ENCODE peak calls at places on chromosome 9, in nine cellular contexts. V is lower leg skin, E is DND-41, P is brain microvascular endothelial cell, I is HL-60, L is Peyer's patch, T is esophagus muscularis mucosa, J is epithelial cell of esophagus, O is astrocyte of the spinal cord. M is an unnamed sample.

GRCh38 chr9:81377921-81378320 is 311.4 kb downstream of the TLE1 start:
- DNase-seq in J (no peak), L (no peak), E (no peak), O (peak), I (no peak), V (no peak), P (no peak), T (peak), M (no peak)

GRCh38 chr9:68426755-68427154 is 70.3 kb downstream of the PGM5 start:
- DNase-seq in O (no peak), T (no peak), L (no peak), I (no peak), P (no peak), V (no peak), J (no peak), E (no peak), M (no peak)

GRCh38 chr9:70405808-70406445 is 8.5 kb downstream of the KLF9 start:
- DNase-seq in P (no peak), V (peak), E (no peak), O (no peak), L (peak), T (no peak), J (no peak), I (no peak), M (no peak)

GRCh38 chr9:14258156-14258555 is 55.8 kb downstream of the NFIB start:
- DNase-seq in L (no peak), O (no peak), P (no peak), E (no peak), I (no peak), V (no peak), T (no peak), J (no peak), M (no peak)

GRCh38 chr9:129309906-129310305 is 131.8 kb upstream of the IER5L start:
- DNase-seq in E (no peak), I (no peak), T (no peak), O (no peak), J (no peak), V (peak), P (no peak), L (peak), M (no peak)

GRCh38 chr9:129628709-129629108 is 2.7 kb downstream of the NTMT1 start:
- DNase-seq in I (no peak), O (no peak), J (no peak), V (no peak), P (no peak), L (no peak), T (no peak), E (no peak), M (no peak)

GRCh38 chr9:16884373-16884772 is 13.9 kb upstream of the BNC2 start:
- DNase-seq in J (no peak), E (no peak), V (no peak), I (peak), T (no peak), P (no peak), L (no peak), O (no peak), M (no peak)

GRCh38 chr9:127199001-127199791 is 65.4 kb upstream of the GARNL3 start:
- DNase-seq in E (peak), T (peak), J (peak), O (peak), V (peak), I (peak), L (peak), P (peak), M (peak)

GRCh38 chr9:35904338-35904737 is 1.7 kb upstream of the HRCT1 start:
- DNase-seq in E (no peak), P (no peak), V (no peak), O (no peak), I (no peak), T (no peak), J (no peak), L (no peak), M (no peak)

GRCh38 chr9:124441291-124441690 is 9.0 kb upstream of the ADGRD2 start:
- DNase-seq in O (no peak), J (no peak), V (no peak), I (no peak), E (no peak), P (no peak), T (no peak), L (no peak), M (no peak)

GRCh38 chr9:81122749-81123148 is 566.6 kb downstream of the TLE1 start:
- DNase-seq in O (no peak), T (peak), P (no peak), E (no peak), V (no peak), J (no peak), I (no peak), L (no peak), M (no peak)

GRCh38 chr9:68619056-68619455 is 78.4 kb upstream of the TMEM252 start:
- DNase-seq in V (no peak), O (no peak), P (no peak), J (no peak), L (no peak), E (no peak), I (no peak), T (no peak), M (no peak)

GRCh38 chr9:1320041-1320440 is 269.9 kb downstream of the DMRT2 start:
- DNase-seq in J (no peak), E (no peak), L (no peak), V (no peak), I (no peak), T (no peak), O (no peak), P (no peak), M (no peak)

GRCh38 chr9:107378031-107378430 is 95.0 kb downstream of the RAD23B start:
- DNase-seq in I (no peak), L (no peak), T (no peak), E (no peak), J (no peak), O (no peak), V (peak), P (no peak), M (no peak)

GRCh38 chr9:117412006-117412715 is 2.7 kb downstream of the ASTN2 start:
- DNase-seq in E (no peak), P (no peak), J (no peak), T (no peak), L (no peak), V (no peak), I (no peak), O (no peak), M (no peak)

GRCh38 chr9:119368681-119369581 is at the start of gene BRINP1:
- DNase-seq in O (peak), E (no peak), T (no peak), L (no peak), P (peak), J (peak), V (no peak), I (no peak), M (no peak)

GRCh38 chr9:113941056-113941455 is 64.9 kb downstream of the ZNF618 start:
- DNase-seq in O (no peak), L (no peak), I (no peak), T (no peak), E (no peak), V (no peak), J (no peak), P (no peak), M (no peak)

GRCh38 chr9:130321539-130321938 is 56.0 kb downstream of the HMCN2 start:
- DNase-seq in P (no peak), O (no peak), J (no peak), I (no peak), E (no peak), V (no peak), T (no peak), L (no peak), M (no peak)

GRCh38 chr9:94826644-94827410 is 100.3 kb downstream of the AOPEP start:
- DNase-seq in T (peak), I (no peak), O (peak), E (no peak), V (no peak), J (no peak), L (no peak), P (no peak), M (no peak)

GRCh38 chr9:78821126-78821822 is 524.3 kb downstream of the PSAT1 start:
- DNase-seq in I (peak), T (no peak), O (peak), P (peak), V (no peak), J (peak), E (no peak), L (no peak), M (peak)

GRCh38 chr9:124040186-124040920 is 28.8 kb downstream of the LHX2 start:
- DNase-seq in P (peak), J (no peak), T (no peak), V (no peak), I (no peak), O (peak), E (no peak), L (no peak), M (no peak)

GRCh38 chr9:137250329-137251193 is 525 bp upstream of the STPG3 start:
- DNase-seq in O (no peak), E (no peak), L (no peak), J (no peak), T (no peak), V (no peak), P (no peak), I (no peak), M (no peak)

GRCh38 chr9:129363216-129363873 is 185.3 kb upstream of the IER5L start:
- DNase-seq in O (no peak), J (no peak), I (no peak), E (no peak), T (no peak), L (no peak), V (no peak), P (no peak), M (no peak)

GRCh38 chr9:34995288-34996060 is 5.9 kb downstream of the DNAJB5 start:
- DNase-seq in T (peak), J (peak), I (no peak), E (no peak), O (peak), L (no peak), V (peak), P (no peak), M (no peak)

GRCh38 chr9:111914749-111915424 is 18.3 kb downstream of the UGCG start:
- DNase-seq in T (no peak), E (no peak), P (no peak), J (no peak), L (no peak), O (no peak), I (no peak), V (no peak), M (peak)

GRCh38 chr9:21591221-21592062 is 109.3 kb upstream of the IFNE start:
- DNase-seq in V (peak), J (peak), I (peak), E (no peak), P (peak), L (peak), O (peak), T (no peak), M (peak)

GRCh38 chr9:136342191-136343120 is 15.1 kb downstream of the GPSM1 start:
- DNase-seq in I (peak), P (peak), V (peak), L (peak), T (peak), E (peak), J (peak), O (peak), M (peak)

GRCh38 chr9:128204858-128205257 is 1.7 kb downstream of the DNM1 start:
- DNase-seq in I (no peak), T (no peak), O (no peak), J (no peak), E (no peak), V (no peak), L (no peak), P (no peak), M (no peak)

GRCh38 chr9:112881366-112881765 is 9.3 kb downstream of the SLC46A2 start:
- DNase-seq in I (no peak), O (peak), L (no peak), J (peak), T (no peak), V (no peak), P (peak), E (no peak), M (no peak)

GRCh38 chr9:21741151-21741550 is 61.3 kb upstream of the MTAP start:
- DNase-seq in L (no peak), J (no peak), T (no peak), V (no peak), O (peak), I (no peak), E (no peak), P (no peak), M (no peak)

GRCh38 chr9:27393054-27393846 is 96.3 kb upstream of the EQTN start:
- DNase-seq in T (no peak), E (no peak), O (no peak), L (no peak), J (no peak), I (no peak), P (no peak), V (no peak), M (no peak)

GRCh38 chr9:113664176-113664875 is 200.8 kb downstream of the RGS3 start:
- DNase-seq in L (peak), J (no peak), V (no peak), I (no peak), E (no peak), P (no peak), O (no peak), T (no peak), M (no peak)

GRCh38 chr9:100725376-100725775 is 147.5 kb downstream of the CAVIN4 start:
- DNase-seq in V (no peak), T (no peak), E (no peak), L (no peak), J (no peak), I (no peak), O (no peak), P (no peak), M (no peak)

GRCh38 chr9:89639367-89639795 is 34.6 kb downstream of the GADD45G start:
- DNase-seq in O (peak), L (no peak), V (peak), I (no peak), E (no peak), P (no peak), T (no peak), J (no peak), M (no peak)

GRCh38 chr9:137406876-137407589 is 15.9 kb downstream of the EXD3 start:
- DNase-seq in L (peak), I (peak), P (peak), E (no peak), O (peak), V (peak), J (peak), T (no peak), M (peak)

GRCh38 chr9:11933926-11934325 is 759.3 kb upstream of the TYRP1 start:
- DNase-seq in O (peak), E (no peak), P (peak), I (no peak), T (no peak), J (peak), V (no peak), L (no peak), M (no peak)

DNA sequence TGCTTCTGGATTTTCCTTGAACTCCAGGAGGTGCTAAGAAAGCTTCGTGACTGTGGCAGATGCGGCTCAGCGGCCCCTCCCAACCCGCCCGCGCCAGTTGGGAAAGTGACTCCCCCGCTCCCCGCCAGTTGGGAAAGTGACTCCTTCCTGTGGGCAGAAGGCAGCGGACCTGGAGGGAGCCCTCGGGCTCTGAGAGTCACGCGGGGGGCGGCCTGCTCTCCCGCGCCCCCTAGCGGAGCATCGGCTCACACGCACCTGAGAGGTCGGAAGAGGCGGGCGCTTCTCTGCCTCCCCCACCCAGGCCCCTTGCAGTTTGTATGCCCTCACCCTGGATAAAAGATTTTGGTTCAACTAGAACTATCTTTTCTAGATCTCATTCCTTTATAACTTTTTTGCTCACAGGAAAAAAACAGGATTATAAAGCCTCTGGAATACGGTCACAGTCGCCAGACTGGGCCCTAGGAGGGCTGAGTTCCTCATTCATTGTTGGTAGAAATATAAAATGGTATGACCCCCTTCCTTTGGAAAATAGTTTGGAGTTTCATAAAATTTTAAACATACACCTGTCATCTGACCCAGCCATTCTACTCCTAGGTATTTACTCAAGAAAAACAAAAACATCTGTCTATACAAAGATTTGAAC is 82.2 kb downstream of the HSD17B3 start:
- DNase-seq in P (no peak), V (peak), T (no peak), E (no peak), L (peak), O (no peak), J (peak), I (no peak), M (no peak)
- TF ChIP-seq CTCF in P (peak), V (no peak), T (peak), E (peak), L (peak), O (peak), J (peak), I (no peak), M (peak)

DNA sequence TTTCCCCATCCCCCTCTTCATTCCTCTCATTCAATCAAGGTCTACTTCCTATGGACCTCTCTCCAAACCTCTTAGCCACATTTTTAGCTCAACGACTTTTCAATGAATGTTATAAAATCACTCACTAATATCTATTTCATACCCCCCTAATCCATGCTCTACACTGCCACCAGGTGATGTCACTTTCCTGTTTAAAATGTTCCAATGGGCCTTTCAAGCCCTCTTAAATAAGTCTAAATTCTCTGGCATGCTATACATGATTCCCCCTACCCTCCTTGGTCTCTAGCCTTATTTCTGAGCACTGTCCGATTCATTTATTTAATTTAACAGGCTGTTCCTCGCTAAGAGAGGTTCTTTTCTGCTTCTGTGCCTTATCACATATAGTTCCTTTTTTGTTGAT is 9.3 kb downstream of the ABHD17B start:
- DNase-seq in I (no peak), T (no peak), J (no peak), V (no peak), L (no peak), P (no peak), O (no peak), E (no peak), M (no peak)
- H3K4me3 ChIP-seq in I (no peak), T (no peak), J (no peak), V (no peak), L (no peak), P (no peak), O (no peak), E (peak), M (no peak)

GRCh38 chr9:91428927-91429351 is 5.3 kb upstream of the NFIL3 start:
- DNase-seq in O (no peak), L (no peak), T (no peak), J (peak), I (peak), E (no peak), V (no peak), P (no peak), M (no peak)

GRCh38 chr9:91429501-91429900 is 5.9 kb upstream of the NFIL3 start:
- DNase-seq in T (no peak), I (no peak), L (no peak), V (no peak), P (no peak), J (no peak), O (no peak), E (peak), M (peak)

GRCh38 chr9:91436841-91437240 is 13.2 kb upstream of the NFIL3 start:
- DNase-seq in T (no peak), P (no peak), I (no peak), V (no peak), L (no peak), E (no peak), O (no peak), J (no peak), M (no peak)

GRCh38 chr9:91431485-91431884 is 7.9 kb upstream of the NFIL3 start:
- DNase-seq in J (no peak), E (no peak), V (no peak), L (no peak), T (no peak), O (no peak), P (no peak), I (no peak), M (no peak)

GRCh38 chr9:91433180-91433579 is 9.5 kb upstream of the NFIL3 start:
- DNase-seq in E (no peak), I (no peak), J (peak), P (peak), L (no peak), O (peak), V (no peak), T (no peak), M (peak)
- TF ChIP-seq CTCF in E (peak), I (peak), J (peak), P (peak), L (peak), O (peak), V (no peak), T (peak), M (peak)

DNA sequence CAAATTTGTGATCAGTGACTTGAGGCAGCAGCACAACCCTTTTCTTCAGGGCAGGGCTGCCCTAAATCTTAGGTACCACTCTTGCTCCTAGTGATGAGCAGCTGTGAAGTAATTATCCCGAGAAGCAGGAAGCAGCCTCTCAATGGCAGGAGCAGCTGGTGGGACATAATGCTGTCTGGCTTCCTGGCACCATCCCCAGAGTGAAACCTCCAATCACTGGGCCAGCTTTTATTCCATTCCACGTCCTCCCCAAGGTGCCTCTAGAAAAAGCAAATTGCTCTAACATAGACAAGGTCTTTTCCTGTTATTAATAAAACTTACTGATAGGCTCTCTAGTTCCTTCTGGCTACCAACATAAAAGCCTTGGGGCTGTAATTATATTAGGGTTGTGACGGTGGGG is 154.0 kb downstream of the FRMD3 start:
- DNase-seq in L (no peak), T (peak), J (no peak), E (no peak), V (no peak), P (no peak), O (no peak), I (no peak), M (no peak)
- H3K4me3 ChIP-seq in L (no peak), T (no peak), J (no peak), E (no peak), V (no peak), P (no peak), O (no peak), I (no peak), M (no peak)

GRCh38 chr9:98108540-98109031 is 10.4 kb downstream of the TRIM14 start:
- DNase-seq in O (no peak), I (peak), J (no peak), L (peak), V (no peak), E (peak), T (no peak), P (no peak), M (peak)
- TF ChIP-seq CTCF in O (no peak), I (no peak), J (no peak), L (no peak), V (no peak), E (no peak), T (no peak), P (no peak), M (no peak)

GRCh38 chr9:97237951-97238851 is 69.3 kb upstream of the CCDC180 start:
- DNase-seq in V (peak), I (peak), P (peak), T (peak), J (peak), E (peak), L (peak), O (peak), M (peak)
- H3K4me3 ChIP-seq in V (peak), I (peak), P (peak), T (peak), J (peak), E (peak), L (peak), O (peak), M (peak)

GRCh38 chr9:3331801-3332200 is 194.0 kb downstream of the RFX3 start:
- DNase-seq in L (no peak), P (peak), O (no peak), V (no peak), T (no peak), I (peak), J (peak), E (no peak), M (no peak)
- TF ChIP-seq CTCF in L (no peak), P (peak), O (peak), V (no peak), T (no peak), I (no peak), J (peak), E (peak), M (no peak)

GRCh38 chr9:86041331-86041741 is 58.0 kb downstream of the GOLM1 start:
- DNase-seq in I (no peak), J (peak), T (no peak), O (peak), E (no peak), L (no peak), V (peak), P (no peak), M (no peak)
- H3K4me3 ChIP-seq in I (no peak), J (no peak), T (peak), O (no peak), E (no peak), L (no peak), V (no peak), P (no peak), M (no peak)

GRCh38 chr9:37328561-37329227 is 93.8 kb upstream of the GRHPR start:
- DNase-seq in T (no peak), V (no peak), I (no peak), J (no peak), L (no peak), E (no peak), P (no peak), O (no peak), M (no peak)
- TF ChIP-seq CTCF in T (no peak), V (no peak), I (no peak), J (no peak), L (no peak), E (no peak), P (no peak), O (no peak), M (no peak)